ENCODE peak calls at places on chromosomes 13 and 19, in eight cellular contexts. X, M, C, W, N, P, V and D are unnamed samples.

GRCh38 chr13:30049692-30050091 is 199.3 kb upstream of the UBL3 start:
- DNase-seq in X (no peak), M (no peak), C (no peak), W (no peak), N (no peak), P (peak; percentile 10), V (no peak), D (no peak)

GRCh38 chr13:91719033-91719432 is 320.6 kb downstream of the GPC5 start:
- DNase-seq in X (no peak), M (peak; percentile 70), C (no peak), W (no peak), N (no peak), P (no peak), V (no peak), D (no peak)

GRCh38 chr19:3206216-3206953 is 18.1 kb upstream of the CELF5 start:
- DNase-seq in X (no peak), M (no peak), C (no peak), W (no peak), N (no peak), P (no peak), V (no peak), D (no peak)

GRCh38 chr19:39834287-39834841 is 402 bp upstream of the DYRK1B start:
- DNase-seq in X (no peak), M (no peak), C (no peak), W (no peak), N (no peak), P (no peak), V (no peak), D (no peak)

GRCh38 chr19:44527554-44527953 is 1.9 kb downstream of the CEACAM20 start:
- DNase-seq in X (no peak), M (no peak), C (no peak), W (no peak), N (no peak), P (no peak), V (no peak), D (no peak)

GRCh38 chr13:19185086-19185864 is 3.7 kb upstream of the TUBA3C start:
- DNase-seq in X (no peak), M (no peak), C (no peak), W (no peak), N (no peak), P (no peak), V (no peak), D (no peak)

GRCh38 chr13:112442483-112443090 is 66.4 kb downstream of the SPACA7 start:
- DNase-seq in X (peak; percentile 29), M (no peak), C (no peak), W (no peak), N (no peak), P (no peak), V (no peak), D (no peak)

GRCh38 chr13:46639033-46639981 is 86.3 kb downstream of the LRCH1 start:
- DNase-seq in X (no peak), M (no peak), C (no peak), W (no peak), N (no peak), P (no peak), V (no peak), D (no peak)

GRCh38 chr13:110103479-110103878 is 203.5 kb downstream of the COL4A1 start:
- DNase-seq in X (no peak), M (no peak), C (no peak), W (no peak), N (no peak), P (no peak), V (no peak), D (no peak)

GRCh38 chr13:100349594-100349993 is 239.0 kb downstream of the GGACT start:
- DNase-seq in X (no peak), M (no peak), C (no peak), W (no peak), N (no peak), P (no peak), V (no peak), D (no peak)

GRCh38 chr13:79621902-79622301 is 140.9 kb downstream of the NDFIP2 start:
- DNase-seq in X (no peak), M (no peak), C (no peak), W (no peak), N (no peak), P (no peak), V (no peak), D (no peak)

GRCh38 chr13:112842343-112842856 is 126.6 kb upstream of the MCF2L start:
- DNase-seq in X (peak; percentile 71), M (peak; percentile 49), C (no peak), W (no peak), N (peak; percentile 29), P (peak; percentile 61), V (peak; percentile 31), D (peak; percentile 69)

DNA sequence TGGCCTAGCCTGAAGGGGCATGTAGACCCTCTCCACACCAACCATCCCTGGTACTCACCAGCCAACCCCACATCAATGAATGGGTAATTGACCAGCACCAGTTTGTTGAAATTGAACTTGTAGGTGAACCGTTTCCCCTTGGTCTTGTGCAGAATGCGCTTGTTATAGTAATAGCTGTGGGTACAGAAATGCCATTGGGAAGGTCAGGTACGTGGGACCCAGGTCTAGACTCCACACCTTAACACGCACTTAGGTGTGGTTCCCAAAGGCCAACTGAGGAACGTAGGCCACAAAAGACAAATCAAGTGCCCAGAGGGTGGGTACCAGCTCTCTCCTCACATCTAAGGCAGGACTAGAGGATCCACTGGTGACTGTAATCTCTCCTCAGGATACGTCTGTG is 5.2 kb downstream of the ERF start:
- DNase-seq in X (no peak), M (no peak), C (no peak), W (no peak), N (no peak), P (no peak), V (no peak), D (no peak)
- H3K4me3 ChIP-seq in X (no peak overlapping the region), M (no peak overlapping the region), C (no peak overlapping the region), W (no peak overlapping the region), N (no peak overlapping the region), P (no peak overlapping the region), V (no peak overlapping the region), D (no peak overlapping the region)

GRCh38 chr13:33441015-33441414 is 155.5 kb upstream of the STARD13 start:
- DNase-seq in X (peak; percentile 44), M (peak; percentile 23), C (peak; percentile 38), W (no peak), N (peak; percentile 59), P (no peak), V (peak; percentile 16), D (peak; percentile 39)
- TF ChIP-seq CTCF in X (peak; percentile 52), M (peak; percentile 51), C (peak; percentile 40), W (peak; percentile 29), N (peak; percentile 22), P (no peak), V (no peak), D (peak; percentile 11)

GRCh38 chr19:46954502-46955004 is 65.1 kb upstream of the NPAS1 start:
- DNase-seq in X (no peak), M (no peak), C (no peak), W (no peak), N (no peak), P (no peak), V (no peak), D (no peak)

GRCh38 chr19:46952874-46953273 is 66.8 kb upstream of the NPAS1 start:
- DNase-seq in X (no peak), M (no peak), C (no peak), W (no peak), N (no peak), P (no peak), V (no peak), D (no peak)

GRCh38 chr19:46950526-46951235 is 69.0 kb upstream of the NPAS1 start:
- DNase-seq in X (no peak), M (no peak), C (no peak), W (no peak), N (no peak), P (no peak), V (no peak), D (no peak)

GRCh38 chr19:46953955-46954501 is 65.6 kb upstream of the NPAS1 start:
- DNase-seq in X (no peak), M (no peak), C (no peak), W (no peak), N (no peak), P (no peak), V (no peak), D (no peak)

GRCh38 chr19:46951236-46951986 is 68.2 kb upstream of the NPAS1 start:
- DNase-seq in X (no peak), M (no peak), C (no peak), W (no peak), N (peak; percentile 91), P (no peak), V (no peak), D (peak; percentile 68)
- H3K4me3 ChIP-seq in X (no peak overlapping the region), M (no peak overlapping the region), C (no peak overlapping the region), W (no peak overlapping the region), N (no peak overlapping the region), P (no peak overlapping the region), V (no peak overlapping the region), D (no peak overlapping the region)

GRCh38 chr19:33528404-33528803 is 6.8 kb upstream of the PEPD start:
- DNase-seq in X (no peak), M (no peak), C (no peak), W (no peak), N (no peak), P (no peak), V (no peak), D (no peak)
- TF ChIP-seq CTCF in X (no peak), M (no peak), C (no peak), W (no peak), N (no peak), P (no peak), V (no peak), D (no peak)